ENCODE peak calls at places on chromosome 21, in nine cellular contexts. I is activated naive CD4-positive, alpha-beta T cell treated with Interleukin-2 at 50 U/mL for 16 hours; J is hepatic stellate cell; L is HTR-8/SVneo; T is fibroblast of the conjunctiva; B is stimulated activated CD8-positive, alpha-beta memory T cell treated with anti-CD3 and anti-CD28 coated beads, Interleukin-7, amount 100 ng/mL, for 1 hour; A is stimulated activated CD4-positive, alpha-beta T cell treated with anti-CD3 and anti-CD28 coated beads, TNF-alpha, amount 100 ng/mL, for 1 hour; C is AG08395; W is HFFc6. P is an unnamed sample.
A peak's percentile ranks its signal among the peaks of the same experiment; 100 is the strongest.

GRCh38 chr21:40793057-40793456 is 53.9 kb downstream of the DSCAM start:
- DNase-seq in I (no peak), J (no peak), L (no peak), T (peak; percentile 1), B (no peak), A (no peak), C (peak; percentile 44), W (peak; percentile 38), P (no peak)

GRCh38 chr21:38918629-38919346 is 113.1 kb downstream of the ETS2 start:
- DNase-seq in I (no peak), J (no peak), L (no peak), T (no peak), B (no peak), A (no peak), C (no peak), W (no peak), P (no peak)

GRCh38 chr21:42737969-42738590 is 84.7 kb downstream of the PDE9A start:
- DNase-seq in I (peak; percentile 45), J (no peak), L (no peak), T (no peak), B (no peak), A (peak; percentile 4), C (no peak), W (no peak), P (no peak)

GRCh38 chr21:43854773-43855633 is 10.0 kb upstream of the AGPAT3 start:
- DNase-seq in I (no peak), J (no peak), L (no peak), T (no peak), B (no peak), A (no peak), C (no peak), W (no peak), P (no peak)

GRCh38 chr21:45167796-45168222 is 93.4 kb downstream of the ADARB1 start:
- DNase-seq in I (no peak), J (no peak), L (no peak), T (peak; percentile 58), B (no peak), A (no peak), C (peak; percentile 44), W (peak; percentile 5), P (no peak)

GRCh38 chr21:43618940-43619339 is 40.3 kb downstream of the HSF2BP start:
- DNase-seq in I (no peak), J (no peak), L (no peak), T (no peak), B (no peak), A (no peak), C (no peak), W (no peak), P (no peak)

GRCh38 chr21:34762761-34763160 is 94.0 kb downstream of the CLIC6 start:
- DNase-seq in I (no peak), J (peak; percentile 20), L (no peak), T (no peak), B (no peak), A (no peak), C (peak; percentile 62), W (peak; percentile 31), P (no peak)

GRCh38 chr21:36980280-36981048 is 14.0 kb upstream of the HLCS start:
- DNase-seq in I (no peak), J (peak; percentile 41), L (no peak), T (no peak), B (no peak), A (no peak), C (peak; percentile 6), W (no peak), P (no peak)

GRCh38 chr21:25831300-25831699 is 96.5 kb downstream of the GABPA start:
- DNase-seq in I (no peak), J (no peak), L (no peak), T (no peak), B (no peak), A (no peak), C (no peak), W (no peak), P (no peak)

GRCh38 chr21:34889287-34889536 is 159.9 kb downstream of the RUNX1 start:
- DNase-seq in I (peak; percentile 64), J (peak; percentile 61), L (peak; percentile 22), T (no peak), B (no peak), A (no peak), C (peak; percentile 29), W (peak; percentile 71), P (peak; percentile 66)

GRCh38 chr21:33039542-33039941 is 13.8 kb downstream of the OLIG2 start:
- DNase-seq in I (no peak), J (no peak), L (no peak), T (no peak), B (no peak), A (no peak), C (no peak), W (no peak), P (no peak)

GRCh38 chr21:32101206-32101763 is 177.6 kb downstream of the MIS18A start:
- DNase-seq in I (no peak), J (no peak), L (no peak), T (no peak), B (no peak), A (no peak), C (no peak), W (no peak), P (no peak)

GRCh38 chr21:27422435-27422834 is 455.5 kb upstream of the ADAMTS5 start:
- DNase-seq in I (no peak), J (no peak), L (no peak), T (no peak), B (no peak), A (no peak), C (no peak), W (peak; percentile 35), P (no peak)

GRCh38 chr21:45975017-45975595 is 6.5 kb upstream of the COL6A1 start:
- DNase-seq in I (no peak), J (no peak), L (no peak), T (no peak), B (no peak), A (no peak), C (no peak), W (peak; percentile 18), P (peak; percentile 68)

GRCh38 chr21:32641715-32642698 is 29.8 kb upstream of the CFAP298 start:
- DNase-seq in I (no peak), J (no peak), L (no peak), T (no peak), B (no peak), A (no peak), C (no peak), W (no peak), P (no peak)

GRCh38 chr21:45413922-45414321 is 9.0 kb downstream of the COL18A1 start:
- DNase-seq in I (no peak), J (no peak), L (no peak), T (no peak), B (no peak), A (no peak), C (no peak), W (no peak), P (no peak)

GRCh38 chr21:45292399-45293213 is 4.9 kb upstream of the POFUT2 start:
- DNase-seq in I (peak; percentile 78), J (peak; percentile 89), L (peak; percentile 88), T (peak; percentile 66), B (peak; percentile 42), A (peak; percentile 40), C (peak; percentile 85), W (peak; percentile 76), P (peak; percentile 69)

GRCh38 chr21:45129231-45129923 is 55.0 kb downstream of the ADARB1 start:
- DNase-seq in I (no peak), J (no peak), L (no peak), T (no peak), B (no peak), A (no peak), C (peak; percentile 35), W (peak; percentile 39), P (no peak)

GRCh38 chr21:34074283-34075098 is 1.1 kb downstream of the MRPS6 start:
- DNase-seq in I (peak; percentile 20), J (no peak), L (no peak), T (no peak), B (no peak), A (no peak), C (no peak), W (no peak), P (no peak)

GRCh38 chr21:41418393-41418792 is 7.6 kb upstream of the MX1 start:
- DNase-seq in I (no peak), J (no peak), L (no peak), T (no peak), B (no peak), A (no peak), C (no peak), W (no peak), P (no peak)

GRCh38 chr21:42057861-42058437 is 13.2 kb upstream of the UMODL1 start:
- DNase-seq in I (no peak), J (peak; percentile 34), L (no peak), T (no peak), B (no peak), A (no peak), C (no peak), W (no peak), P (no peak)

GRCh38 chr21:15000076-15000475 is 64.7 kb downstream of the NRIP1 start:
- DNase-seq in I (no peak), J (peak; percentile 20), L (no peak), T (no peak), B (no peak), A (no peak), C (peak; percentile 41), W (peak; percentile 48), P (no peak)

GRCh38 chr21:45347048-45347711 is 57.8 kb upstream of the COL18A1 start:
- DNase-seq in I (no peak), J (no peak), L (no peak), T (no peak), B (no peak), A (no peak), C (no peak), W (no peak), P (no peak)

GRCh38 chr21:42419845-42420244 is 16.1 kb downstream of the UBASH3A start:
- DNase-seq in I (no peak), J (no peak), L (no peak), T (no peak), B (no peak), A (no peak), C (no peak), W (no peak), P (no peak)

GRCh38 chr21:35988396-35989140 is 71.8 kb downstream of the SETD4 start:
- DNase-seq in I (no peak), J (no peak), L (no peak), T (no peak), B (no peak), A (no peak), C (no peak), W (no peak), P (no peak)

GRCh38 chr21:20425856-20426255 is 572.4 kb upstream of the NCAM2 start:
- DNase-seq in I (no peak), J (no peak), L (no peak), T (no peak), B (no peak), A (no peak), C (no peak), W (no peak), P (no peak)

GRCh38 chr21:46096596-46096981 is 1.3 kb upstream of the COL6A2 start:
- DNase-seq in I (no peak), J (no peak), L (no peak), T (no peak), B (no peak), A (no peak), C (no peak), W (no peak), P (no peak)

GRCh38 chr21:28332796-28333195 is 659.9 kb downstream of the LTN1 start:
- DNase-seq in I (no peak), J (no peak), L (no peak), T (no peak), B (no peak), A (no peak), C (no peak), W (no peak), P (no peak)

GRCh38 chr21:44952116-44952928 is 12.5 kb downstream of the SLX9 start:
- DNase-seq in I (no peak), J (no peak), L (no peak), T (no peak), B (no peak), A (no peak), C (no peak), W (no peak), P (no peak)

GRCh38 chr21:42220138-42220701 is 1.3 kb downstream of the ABCG1 start:
- DNase-seq in I (peak; percentile 60), J (no peak), L (peak; percentile 54), T (peak; percentile 28), B (no peak), A (no peak), C (peak; percentile 55), W (no peak), P (no peak)

GRCh38 chr21:19031956-19032355 is 628.4 kb upstream of the TMPRSS15 start:
- DNase-seq in I (no peak), J (no peak), L (no peak), T (no peak), B (no peak), A (no peak), C (no peak), W (no peak), P (no peak)

P was measured in T1000.